ENCODE peak calls at places on chromosomes 11 and 22, in ten cellular contexts. One of them, this sample, is unnamed.

GRCh38 chr22:33018232-33018864 is 39.8 kb downstream of the SYN3 start:
- DNase-seq in uterus: peak
- DNase-seq in stomach: peak
- DNase-seq in IMR-90: peak
- DNase-seq in body of pancreas: peak
- DNase-seq in A549: peak
- DNase-seq in spleen: no peak
- DNase-seq in adrenal gland: peak
- DNase-seq in heart left ventricle: peak
- DNase-seq in tibial nerve: peak
- DNase-seq in this sample: no peak

GRCh38 chr22:41619979-41620645 is 731 bp downstream of the DESI1 start:
- DNase-seq in uterus: peak
- DNase-seq in stomach: peak
- DNase-seq in IMR-90: no peak
- DNase-seq in body of pancreas: peak
- DNase-seq in A549: no peak
- DNase-seq in spleen: peak
- DNase-seq in adrenal gland: peak
- DNase-seq in heart left ventricle: peak
- DNase-seq in tibial nerve: peak
- DNase-seq in this sample: peak

GRCh38 chr11:47154738-47155570 is 21.7 kb downstream of the ARFGAP2 start:
- DNase-seq in uterus: no peak
- DNase-seq in stomach: no peak
- DNase-seq in IMR-90: no peak
- DNase-seq in body of pancreas: no peak
- DNase-seq in A549: no peak
- DNase-seq in spleen: peak
- DNase-seq in adrenal gland: no peak
- DNase-seq in heart left ventricle: peak
- DNase-seq in tibial nerve: no peak
- DNase-seq in this sample: no peak

GRCh38 chr11:45485070-45485716 is 180.2 kb downstream of the CHST1 start:
- DNase-seq in uterus: no peak
- DNase-seq in stomach: peak
- DNase-seq in IMR-90: no peak
- DNase-seq in body of pancreas: no peak
- DNase-seq in A549: no peak
- DNase-seq in spleen: peak
- DNase-seq in adrenal gland: peak
- DNase-seq in heart left ventricle: no peak
- DNase-seq in tibial nerve: no peak
- DNase-seq in this sample: no peak

GRCh38 chr11:34021977-34022735 is 29.4 kb upstream of the CAPRIN1 start:
- DNase-seq in uterus: no peak
- DNase-seq in stomach: no peak
- DNase-seq in IMR-90: no peak
- DNase-seq in body of pancreas: no peak
- DNase-seq in A549: no peak
- DNase-seq in spleen: no peak
- DNase-seq in adrenal gland: no peak
- DNase-seq in heart left ventricle: no peak
- DNase-seq in tibial nerve: no peak
- DNase-seq in this sample: no peak

GRCh38 chr11:19670030-19670761 is 42.4 kb upstream of the NAV2 start:
- DNase-seq in uterus: peak
- DNase-seq in stomach: no peak
- DNase-seq in IMR-90: peak
- DNase-seq in body of pancreas: no peak
- DNase-seq in A549: peak
- DNase-seq in spleen: no peak
- DNase-seq in adrenal gland: no peak
- DNase-seq in heart left ventricle: no peak
- DNase-seq in tibial nerve: no peak
- DNase-seq in this sample: no peak

GRCh38 chr11:45023065-45023365 is 72.3 kb upstream of the TP53I11 start:
- DNase-seq in uterus: no peak
- DNase-seq in stomach: no peak
- DNase-seq in IMR-90: peak
- DNase-seq in body of pancreas: no peak
- DNase-seq in A549: no peak
- DNase-seq in spleen: no peak
- DNase-seq in adrenal gland: no peak
- DNase-seq in heart left ventricle: no peak
- DNase-seq in tibial nerve: no peak
- DNase-seq in this sample: no peak

GRCh38 chr11:13440100-13440855 is 22.7 kb downstream of the BTBD10 start:
- DNase-seq in uterus: peak
- DNase-seq in stomach: no peak
- DNase-seq in IMR-90: peak
- DNase-seq in body of pancreas: peak
- DNase-seq in A549: peak
- DNase-seq in spleen: no peak
- DNase-seq in adrenal gland: peak
- DNase-seq in heart left ventricle: no peak
- DNase-seq in tibial nerve: no peak
- DNase-seq in this sample: no peak

GRCh38 chr11:92885600-92885999 is 83.9 kb upstream of the MTNR1B start:
- DNase-seq in uterus: no peak
- DNase-seq in stomach: no peak
- DNase-seq in IMR-90: no peak
- DNase-seq in body of pancreas: no peak
- DNase-seq in A549: no peak
- DNase-seq in spleen: no peak
- DNase-seq in adrenal gland: no peak
- DNase-seq in heart left ventricle: no peak
- DNase-seq in tibial nerve: no peak
- DNase-seq in this sample: no peak

GRCh38 chr11:106828576-106828975 is 189.7 kb downstream of the GUCY1A2 start:
- DNase-seq in uterus: no peak
- DNase-seq in stomach: no peak
- DNase-seq in IMR-90: no peak
- DNase-seq in body of pancreas: no peak
- DNase-seq in A549: no peak
- DNase-seq in spleen: no peak
- DNase-seq in adrenal gland: no peak
- DNase-seq in heart left ventricle: no peak
- DNase-seq in tibial nerve: no peak
- DNase-seq in this sample: no peak

GRCh38 chr11:95147364-95147905 is 57.8 kb downstream of the ENDOD1 start:
- DNase-seq in uterus: peak
- DNase-seq in stomach: no peak
- DNase-seq in IMR-90: peak
- DNase-seq in body of pancreas: peak
- DNase-seq in A549: peak
- DNase-seq in spleen: no peak
- DNase-seq in adrenal gland: peak
- DNase-seq in heart left ventricle: no peak
- DNase-seq in tibial nerve: no peak
- DNase-seq in this sample: no peak

GRCh38 chr11:10909141-10909883 is 51.5 kb upstream of the ZBED5 start:
- DNase-seq in uterus: no peak
- DNase-seq in stomach: no peak
- DNase-seq in IMR-90: peak
- DNase-seq in body of pancreas: no peak
- DNase-seq in A549: no peak
- DNase-seq in spleen: no peak
- DNase-seq in adrenal gland: no peak
- DNase-seq in heart left ventricle: no peak
- DNase-seq in tibial nerve: no peak
- DNase-seq in this sample: no peak

DNA sequence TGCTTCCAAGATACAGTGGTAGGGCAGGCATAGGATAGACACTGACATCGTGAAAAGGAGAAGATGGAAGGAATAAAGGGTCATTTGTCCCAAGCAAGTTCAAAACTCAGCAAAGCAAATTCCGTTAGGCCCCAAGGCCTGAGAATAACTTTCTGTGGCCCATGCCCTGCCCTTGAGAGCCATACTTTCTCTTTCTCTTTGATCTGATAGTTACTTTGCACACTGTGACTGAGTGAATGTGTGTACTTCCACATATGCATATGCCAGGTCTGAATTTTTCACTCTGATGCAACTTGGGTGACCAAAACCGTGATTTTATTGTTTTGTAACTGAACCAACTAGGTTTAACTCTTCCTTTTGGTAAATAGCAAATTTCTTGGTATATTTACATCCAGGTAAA is 371.5 kb downstream of the RAB38 start:
- DNase-seq in uterus: no peak
- DNase-seq in stomach: no peak
- DNase-seq in IMR-90: no peak
- DNase-seq in body of pancreas: no peak
- DNase-seq in A549: no peak
- DNase-seq in spleen: no peak
- DNase-seq in adrenal gland: no peak
- DNase-seq in heart left ventricle: no peak
- DNase-seq in tibial nerve: no peak
- DNase-seq in this sample: no peak
- TF ChIP-seq POLR2A in uterus: no peak
- TF ChIP-seq POLR2A in stomach: no peak
- TF ChIP-seq POLR2A in IMR-90: no peak
- TF ChIP-seq POLR2A in body of pancreas: no peak
- TF ChIP-seq POLR2A in A549: no peak
- TF ChIP-seq POLR2A in spleen: no peak
- TF ChIP-seq POLR2A in adrenal gland: no peak
- TF ChIP-seq POLR2A in heart left ventricle: no peak
- TF ChIP-seq POLR2A in tibial nerve: no peak
- TF ChIP-seq POLR2A in this sample: no peak

GRCh38 chr11:57310091-57310490 is 14.7 kb downstream of the TNKS1BP1 start:
- DNase-seq in uterus: no peak
- DNase-seq in stomach: no peak
- DNase-seq in IMR-90: no peak
- DNase-seq in body of pancreas: peak
- DNase-seq in A549: no peak
- DNase-seq in spleen: peak
- DNase-seq in adrenal gland: no peak
- DNase-seq in heart left ventricle: no peak
- DNase-seq in tibial nerve: no peak
- DNase-seq in this sample: no peak

GRCh38 chr11:57313071-57313787 is 11.5 kb downstream of the TNKS1BP1 start:
- DNase-seq in uterus: no peak
- DNase-seq in stomach: peak
- DNase-seq in IMR-90: no peak
- DNase-seq in body of pancreas: peak
- DNase-seq in A549: no peak
- DNase-seq in spleen: peak
- DNase-seq in adrenal gland: no peak
- DNase-seq in heart left ventricle: peak
- DNase-seq in tibial nerve: no peak
- DNase-seq in this sample: no peak

GRCh38 chr11:57310630-57311086 is 14.1 kb downstream of the TNKS1BP1 start:
- DNase-seq in uterus: peak
- DNase-seq in stomach: no peak
- DNase-seq in IMR-90: peak
- DNase-seq in body of pancreas: peak
- DNase-seq in A549: no peak
- DNase-seq in spleen: no peak
- DNase-seq in adrenal gland: peak
- DNase-seq in heart left ventricle: no peak
- DNase-seq in tibial nerve: peak
- DNase-seq in this sample: no peak

GRCh38 chr11:57312511-57313021 is 12.2 kb downstream of the TNKS1BP1 start:
- DNase-seq in uterus: no peak
- DNase-seq in stomach: peak
- DNase-seq in IMR-90: no peak
- DNase-seq in body of pancreas: peak
- DNase-seq in A549: no peak
- DNase-seq in spleen: peak
- DNase-seq in adrenal gland: no peak
- DNase-seq in heart left ventricle: no peak
- DNase-seq in tibial nerve: no peak
- DNase-seq in this sample: no peak

DNA sequence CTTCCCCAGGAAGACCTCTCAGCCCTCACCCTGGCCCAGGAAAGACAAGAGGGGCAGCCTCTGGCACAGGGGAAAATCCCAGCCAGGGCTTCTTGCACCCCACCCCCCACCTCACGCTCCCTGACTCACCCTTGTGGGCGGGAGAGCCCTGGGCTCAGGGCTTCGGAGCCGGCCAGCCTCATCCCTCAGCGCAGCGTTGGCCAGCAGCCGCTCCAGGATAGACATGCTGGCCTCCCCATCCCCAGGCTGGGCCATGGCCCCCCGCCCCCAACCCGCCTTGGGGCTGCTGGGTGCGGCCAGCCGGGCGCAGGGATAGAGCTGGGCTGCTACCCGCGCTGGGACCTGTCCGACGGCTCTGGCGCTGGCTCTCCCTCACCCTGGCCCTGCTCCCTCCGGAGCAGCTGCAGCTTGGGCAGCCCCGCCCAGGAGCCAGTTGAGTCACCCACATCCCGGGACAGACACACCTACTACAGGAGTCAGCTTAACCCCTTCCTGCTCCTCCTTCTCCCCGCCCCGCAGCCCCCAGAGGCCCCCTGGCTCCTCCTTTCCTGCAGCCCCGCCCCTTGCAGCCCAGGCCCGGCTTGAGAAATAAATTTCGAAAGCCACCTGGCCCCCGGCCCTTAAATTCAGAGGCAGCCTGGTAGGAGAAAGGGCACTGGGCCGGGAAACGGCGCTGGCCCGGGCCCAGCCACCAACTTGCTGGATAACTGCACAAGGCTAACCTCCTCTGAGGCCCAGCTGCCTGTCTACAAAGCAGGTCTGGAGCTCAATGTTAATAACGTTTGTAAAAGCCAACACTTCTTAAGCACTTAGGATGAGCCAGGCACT is 13.4 kb downstream of the TNKS1BP1 start:
- DNase-seq in uterus: peak
- DNase-seq in stomach: peak
- DNase-seq in IMR-90: peak
- DNase-seq in body of pancreas: peak
- DNase-seq in A549: peak
- DNase-seq in spleen: peak
- DNase-seq in adrenal gland: peak
- DNase-seq in heart left ventricle: peak
- DNase-seq in tibial nerve: peak
- DNase-seq in this sample: peak
- TF ChIP-seq POLR2A in uterus: peak
- TF ChIP-seq POLR2A in stomach: no peak
- TF ChIP-seq POLR2A in IMR-90: peak
- TF ChIP-seq POLR2A in body of pancreas: peak
- TF ChIP-seq POLR2A in A549: peak
- TF ChIP-seq POLR2A in spleen: no peak
- TF ChIP-seq POLR2A in adrenal gland: peak
- TF ChIP-seq POLR2A in heart left ventricle: no peak
- TF ChIP-seq POLR2A in tibial nerve: no peak
- TF ChIP-seq POLR2A in this sample: no peak

GRCh38 chr11:62547691-62548281 is 1.2 kb upstream of the AHNAK start:
- DNase-seq in uterus: peak
- DNase-seq in stomach: peak
- DNase-seq in IMR-90: no peak
- DNase-seq in body of pancreas: peak
- DNase-seq in A549: peak
- DNase-seq in spleen: no peak
- DNase-seq in adrenal gland: no peak
- DNase-seq in heart left ventricle: peak
- DNase-seq in tibial nerve: no peak
- DNase-seq in this sample: no peak
- TF ChIP-seq POLR2A in uterus: no peak
- TF ChIP-seq POLR2A in stomach: no peak
- TF ChIP-seq POLR2A in IMR-90: no peak
- TF ChIP-seq POLR2A in body of pancreas: no peak
- TF ChIP-seq POLR2A in A549: no peak
- TF ChIP-seq POLR2A in spleen: no peak
- TF ChIP-seq POLR2A in adrenal gland: no peak
- TF ChIP-seq POLR2A in heart left ventricle: no peak
- TF ChIP-seq POLR2A in tibial nerve: no peak
- TF ChIP-seq POLR2A in this sample: no peak

GRCh38 chr22:46147471-46148267 is 2.7 kb upstream of the PPARA start:
- DNase-seq in uterus: no peak
- DNase-seq in stomach: no peak
- DNase-seq in IMR-90: no peak
- DNase-seq in body of pancreas: peak
- DNase-seq in A549: no peak
- DNase-seq in spleen: no peak
- DNase-seq in adrenal gland: no peak
- DNase-seq in heart left ventricle: peak
- DNase-seq in tibial nerve: no peak
- DNase-seq in this sample: no peak
- TF ChIP-seq POLR2A in uterus: no peak
- TF ChIP-seq POLR2A in stomach: no peak
- TF ChIP-seq POLR2A in IMR-90: no peak
- TF ChIP-seq POLR2A in body of pancreas: no peak
- TF ChIP-seq POLR2A in A549: no peak
- TF ChIP-seq POLR2A in spleen: no peak
- TF ChIP-seq POLR2A in adrenal gland: no peak
- TF ChIP-seq POLR2A in heart left ventricle: no peak
- TF ChIP-seq POLR2A in tibial nerve: no peak
- TF ChIP-seq POLR2A in this sample: no peak

This sample was measured in GM12892.